ENCODE peak calls at places on chromosomes 12 and 14, in six cellular contexts. One of them, this sample, is unnamed.

GRCh38 chr12:32756476-32757158 is 920 bp upstream of the YARS2 start:
- DNase-seq in EL: peak
- DNase-seq in activated CD4-positive, alpha-beta T cell treated with anti-CD3 and anti-CD28 coated beads for 1 hour: no peak
- DNase-seq in heart left ventricle: no peak
- DNase-seq in COR-L47: no peak
- DNase-seq in substantia nigra: no peak
- DNase-seq in this sample: no peak

GRCh38 chr12:65999564-66000280 is 130.8 kb downstream of the LLPH start:
- DNase-seq in EL: peak
- DNase-seq in activated CD4-positive, alpha-beta T cell treated with anti-CD3 and anti-CD28 coated beads for 1 hour: no peak
- DNase-seq in heart left ventricle: no peak
- DNase-seq in COR-L47: no peak
- DNase-seq in substantia nigra: no peak
- DNase-seq in this sample: no peak

GRCh38 chr12:113152835-113153814 is 3.6 kb downstream of the CFAP73 start:
- DNase-seq in EL: peak
- DNase-seq in activated CD4-positive, alpha-beta T cell treated with anti-CD3 and anti-CD28 coated beads for 1 hour: peak
- DNase-seq in heart left ventricle: peak
- DNase-seq in COR-L47: peak
- DNase-seq in substantia nigra: peak
- DNase-seq in this sample: peak

GRCh38 chr12:65536876-65537661 is 258.6 kb downstream of the MSRB3 start:
- DNase-seq in EL: peak
- DNase-seq in activated CD4-positive, alpha-beta T cell treated with anti-CD3 and anti-CD28 coated beads for 1 hour: no peak
- DNase-seq in heart left ventricle: no peak
- DNase-seq in COR-L47: no peak
- DNase-seq in substantia nigra: no peak
- DNase-seq in this sample: no peak

GRCh38 chr12:42370013-42370412 is 44.0 kb downstream of the PPHLN1 start:
- DNase-seq in EL: no peak
- DNase-seq in activated CD4-positive, alpha-beta T cell treated with anti-CD3 and anti-CD28 coated beads for 1 hour: no peak
- DNase-seq in heart left ventricle: no peak
- DNase-seq in COR-L47: no peak
- DNase-seq in substantia nigra: no peak
- DNase-seq in this sample: no peak

GRCh38 chr14:80215081-80215480 is 3.8 kb upstream of the DIO2 start:
- DNase-seq in EL: peak
- DNase-seq in activated CD4-positive, alpha-beta T cell treated with anti-CD3 and anti-CD28 coated beads for 1 hour: no peak
- DNase-seq in heart left ventricle: no peak
- DNase-seq in COR-L47: no peak
- DNase-seq in substantia nigra: no peak
- DNase-seq in this sample: no peak

GRCh38 chr14:95529242-95529641 is 5.6 kb upstream of the GLRX5 start:
- DNase-seq in EL: no peak
- DNase-seq in activated CD4-positive, alpha-beta T cell treated with anti-CD3 and anti-CD28 coated beads for 1 hour: no peak
- DNase-seq in heart left ventricle: no peak
- DNase-seq in COR-L47: no peak
- DNase-seq in substantia nigra: no peak
- DNase-seq in this sample: no peak

GRCh38 chr12:2640709-2641108 is 154.1 kb upstream of the FKBP4 start:
- DNase-seq in EL: peak
- DNase-seq in activated CD4-positive, alpha-beta T cell treated with anti-CD3 and anti-CD28 coated beads for 1 hour: no peak
- DNase-seq in heart left ventricle: peak
- DNase-seq in COR-L47: no peak
- DNase-seq in substantia nigra: no peak
- DNase-seq in this sample: no peak

GRCh38 chr14:43031598-43031997 is 1424.9 kb downstream of the LRFN5 start:
- DNase-seq in EL: no peak
- DNase-seq in activated CD4-positive, alpha-beta T cell treated with anti-CD3 and anti-CD28 coated beads for 1 hour: no peak
- DNase-seq in heart left ventricle: no peak
- DNase-seq in COR-L47: no peak
- DNase-seq in substantia nigra: no peak
- DNase-seq in this sample: no peak

GRCh38 chr12:4780624-4781023 is 60.4 kb downstream of the GALNT8 start:
- DNase-seq in EL: no peak
- DNase-seq in activated CD4-positive, alpha-beta T cell treated with anti-CD3 and anti-CD28 coated beads for 1 hour: no peak
- DNase-seq in heart left ventricle: no peak
- DNase-seq in COR-L47: no peak
- DNase-seq in substantia nigra: peak
- DNase-seq in this sample: no peak

GRCh38 chr12:125032466-125033152 is 32.6 kb upstream of the AACS start:
- DNase-seq in EL: no peak
- DNase-seq in activated CD4-positive, alpha-beta T cell treated with anti-CD3 and anti-CD28 coated beads for 1 hour: no peak
- DNase-seq in heart left ventricle: no peak
- DNase-seq in COR-L47: no peak
- DNase-seq in substantia nigra: no peak
- DNase-seq in this sample: no peak

GRCh38 chr12:34390171-34390841 is 368.0 kb downstream of the ALG10 start:
- DNase-seq in EL: no peak
- DNase-seq in activated CD4-positive, alpha-beta T cell treated with anti-CD3 and anti-CD28 coated beads for 1 hour: no peak
- DNase-seq in heart left ventricle: peak
- DNase-seq in COR-L47: no peak
- DNase-seq in substantia nigra: no peak
- DNase-seq in this sample: no peak

GRCh38 chr12:9869307-9870161 is at the start of gene CLEC2B:
- DNase-seq in EL: peak
- DNase-seq in activated CD4-positive, alpha-beta T cell treated with anti-CD3 and anti-CD28 coated beads for 1 hour: no peak
- DNase-seq in heart left ventricle: no peak
- DNase-seq in COR-L47: no peak
- DNase-seq in substantia nigra: no peak
- DNase-seq in this sample: peak

GRCh38 chr14:63770187-63770807 is 42.4 kb upstream of the SGPP1 start:
- DNase-seq in EL: peak
- DNase-seq in activated CD4-positive, alpha-beta T cell treated with anti-CD3 and anti-CD28 coated beads for 1 hour: peak
- DNase-seq in heart left ventricle: no peak
- DNase-seq in COR-L47: no peak
- DNase-seq in substantia nigra: no peak
- DNase-seq in this sample: no peak

GRCh38 chr14:48967419-48967818 is 618.8 kb downstream of the RPS29 start:
- DNase-seq in EL: no peak
- DNase-seq in activated CD4-positive, alpha-beta T cell treated with anti-CD3 and anti-CD28 coated beads for 1 hour: no peak
- DNase-seq in heart left ventricle: no peak
- DNase-seq in COR-L47: no peak
- DNase-seq in substantia nigra: no peak
- DNase-seq in this sample: no peak

GRCh38 chr14:64682173-64682710 is 22.0 kb upstream of the PLEKHG3 start:
- DNase-seq in EL: peak
- DNase-seq in activated CD4-positive, alpha-beta T cell treated with anti-CD3 and anti-CD28 coated beads for 1 hour: no peak
- DNase-seq in heart left ventricle: peak
- DNase-seq in COR-L47: no peak
- DNase-seq in substantia nigra: peak
- DNase-seq in this sample: peak

GRCh38 chr14:44081146-44081545 is 425.9 kb downstream of the FSCB start:
- DNase-seq in EL: no peak
- DNase-seq in activated CD4-positive, alpha-beta T cell treated with anti-CD3 and anti-CD28 coated beads for 1 hour: no peak
- DNase-seq in heart left ventricle: no peak
- DNase-seq in COR-L47: no peak
- DNase-seq in substantia nigra: no peak
- DNase-seq in this sample: no peak

GRCh38 chr12:102961488-102961801 is 4.0 kb downstream of the ASCL1 start:
- DNase-seq in EL: no peak
- DNase-seq in activated CD4-positive, alpha-beta T cell treated with anti-CD3 and anti-CD28 coated beads for 1 hour: no peak
- DNase-seq in heart left ventricle: no peak
- DNase-seq in COR-L47: no peak
- DNase-seq in substantia nigra: no peak
- DNase-seq in this sample: no peak

This sample was measured in amygdala.